ENCODE peak calls at places on chromosomes 7 and 10, in seven cellular contexts. One of them, this sample, is unnamed. For H3K4me1, the result is how much of the 10 kb centered on the place peaks cover.

GRCh38 chr7:98312201-98312600 is 30.7 kb downstream of the BRI3 start:
- DNase-seq in endodermal cell: no peak
- DNase-seq in ovary: no peak
- DNase-seq in transverse colon: no peak
- DNase-seq in Panc1: no peak
- DNase-seq in HCT116: no peak
- DNase-seq in keratinocyte: no peak
- DNase-seq in this sample: no peak

GRCh38 chr10:128027306-128027705 is 98.9 kb downstream of the MKI67 start:
- DNase-seq in endodermal cell: no peak
- DNase-seq in ovary: no peak
- DNase-seq in transverse colon: no peak
- DNase-seq in Panc1: no peak
- DNase-seq in HCT116: no peak
- DNase-seq in keratinocyte: no peak
- DNase-seq in this sample: no peak

GRCh38 chr7:157046681-157047080 is 36.2 kb upstream of the MNX1 start:
- DNase-seq in endodermal cell: no peak
- DNase-seq in ovary: no peak
- DNase-seq in transverse colon: no peak
- DNase-seq in Panc1: no peak
- DNase-seq in HCT116: no peak
- DNase-seq in keratinocyte: peak
- DNase-seq in this sample: no peak

GRCh38 chr7:151755131-151755787 is 121.7 kb downstream of the PRKAG2 start:
- DNase-seq in endodermal cell: no peak
- DNase-seq in ovary: peak
- DNase-seq in transverse colon: peak
- DNase-seq in Panc1: no peak
- DNase-seq in HCT116: no peak
- DNase-seq in keratinocyte: no peak
- DNase-seq in this sample: no peak

GRCh38 chr10:101351017-101351416 is 2.9 kb upstream of the BTRC start:
- DNase-seq in endodermal cell: no peak
- DNase-seq in ovary: no peak
- DNase-seq in transverse colon: no peak
- DNase-seq in Panc1: no peak
- DNase-seq in HCT116: no peak
- DNase-seq in keratinocyte: no peak
- DNase-seq in this sample: no peak

GRCh38 chr7:124992881-124993562 is 63.4 kb upstream of the POT1 start:
- DNase-seq in endodermal cell: no peak
- DNase-seq in ovary: no peak
- DNase-seq in transverse colon: no peak
- DNase-seq in Panc1: peak
- DNase-seq in HCT116: no peak
- DNase-seq in keratinocyte: no peak
- DNase-seq in this sample: no peak

GRCh38 chr7:134694767-134695166 is 48.1 kb downstream of the BPGM start:
- DNase-seq in endodermal cell: no peak
- DNase-seq in ovary: no peak
- DNase-seq in transverse colon: no peak
- DNase-seq in Panc1: no peak
- DNase-seq in HCT116: no peak
- DNase-seq in keratinocyte: no peak
- DNase-seq in this sample: no peak

GRCh38 chr10:112361951-112362770 is 11.8 kb upstream of the ACSL5 start:
- DNase-seq in endodermal cell: peak
- DNase-seq in ovary: peak
- DNase-seq in transverse colon: peak
- DNase-seq in Panc1: no peak
- DNase-seq in HCT116: no peak
- DNase-seq in keratinocyte: no peak
- DNase-seq in this sample: no peak

GRCh38 chr7:877312-878232 is 1.2 kb downstream of the GET4 start:
- DNase-seq in endodermal cell: peak
- DNase-seq in ovary: peak
- DNase-seq in transverse colon: peak
- DNase-seq in Panc1: no peak
- DNase-seq in HCT116: no peak
- DNase-seq in keratinocyte: no peak
- DNase-seq in this sample: peak

GRCh38 chr10:5446390-5446926 is 34.1 kb downstream of the NET1 start:
- DNase-seq in endodermal cell: peak
- DNase-seq in ovary: peak
- DNase-seq in transverse colon: peak
- DNase-seq in Panc1: peak
- DNase-seq in HCT116: peak
- DNase-seq in keratinocyte: no peak
- DNase-seq in this sample: peak

GRCh38 chr10:111261066-111261465 is 184.2 kb downstream of the ADRA2A start:
- DNase-seq in endodermal cell: no peak
- DNase-seq in ovary: no peak
- DNase-seq in transverse colon: no peak
- DNase-seq in Panc1: no peak
- DNase-seq in HCT116: no peak
- DNase-seq in keratinocyte: no peak
- DNase-seq in this sample: no peak

GRCh38 chr10:124015991-124016390 is 77.4 kb downstream of the CHST15 start:
- DNase-seq in endodermal cell: no peak
- DNase-seq in ovary: no peak
- DNase-seq in transverse colon: no peak
- DNase-seq in Panc1: no peak
- DNase-seq in HCT116: no peak
- DNase-seq in keratinocyte: no peak
- DNase-seq in this sample: peak

GRCh38 chr10:124018886-124019525 is 74.4 kb downstream of the CHST15 start:
- DNase-seq in endodermal cell: no peak
- DNase-seq in ovary: no peak
- DNase-seq in transverse colon: no peak
- DNase-seq in Panc1: no peak
- DNase-seq in HCT116: no peak
- DNase-seq in keratinocyte: no peak
- DNase-seq in this sample: peak

GRCh38 chr10:124016795-124017375 is 76.5 kb downstream of the CHST15 start:
- DNase-seq in endodermal cell: no peak
- DNase-seq in ovary: no peak
- DNase-seq in transverse colon: no peak
- DNase-seq in Panc1: no peak
- DNase-seq in HCT116: no peak
- DNase-seq in keratinocyte: no peak
- DNase-seq in this sample: no peak

GRCh38 chr10:124019886-124020797 is 73.3 kb downstream of the CHST15 start:
- DNase-seq in endodermal cell: peak
- DNase-seq in ovary: no peak
- DNase-seq in transverse colon: no peak
- DNase-seq in Panc1: no peak
- DNase-seq in HCT116: no peak
- DNase-seq in keratinocyte: no peak
- DNase-seq in this sample: peak

GRCh38 chr10:124017729-124018128 is 75.7 kb downstream of the CHST15 start:
- DNase-seq in endodermal cell: no peak
- DNase-seq in ovary: no peak
- DNase-seq in transverse colon: no peak
- DNase-seq in Panc1: no peak
- DNase-seq in HCT116: no peak
- DNase-seq in keratinocyte: no peak
- DNase-seq in this sample: no peak
- H3K27ac ChIP-seq in endodermal cell: no peak
- H3K27ac ChIP-seq in ovary: no peak
- H3K27ac ChIP-seq in transverse colon: no peak
- H3K27ac ChIP-seq in Panc1: no peak
- H3K27ac ChIP-seq in HCT116: no peak
- H3K27ac ChIP-seq in keratinocyte: no peak
- H3K27ac ChIP-seq in this sample: no peak

DNA sequence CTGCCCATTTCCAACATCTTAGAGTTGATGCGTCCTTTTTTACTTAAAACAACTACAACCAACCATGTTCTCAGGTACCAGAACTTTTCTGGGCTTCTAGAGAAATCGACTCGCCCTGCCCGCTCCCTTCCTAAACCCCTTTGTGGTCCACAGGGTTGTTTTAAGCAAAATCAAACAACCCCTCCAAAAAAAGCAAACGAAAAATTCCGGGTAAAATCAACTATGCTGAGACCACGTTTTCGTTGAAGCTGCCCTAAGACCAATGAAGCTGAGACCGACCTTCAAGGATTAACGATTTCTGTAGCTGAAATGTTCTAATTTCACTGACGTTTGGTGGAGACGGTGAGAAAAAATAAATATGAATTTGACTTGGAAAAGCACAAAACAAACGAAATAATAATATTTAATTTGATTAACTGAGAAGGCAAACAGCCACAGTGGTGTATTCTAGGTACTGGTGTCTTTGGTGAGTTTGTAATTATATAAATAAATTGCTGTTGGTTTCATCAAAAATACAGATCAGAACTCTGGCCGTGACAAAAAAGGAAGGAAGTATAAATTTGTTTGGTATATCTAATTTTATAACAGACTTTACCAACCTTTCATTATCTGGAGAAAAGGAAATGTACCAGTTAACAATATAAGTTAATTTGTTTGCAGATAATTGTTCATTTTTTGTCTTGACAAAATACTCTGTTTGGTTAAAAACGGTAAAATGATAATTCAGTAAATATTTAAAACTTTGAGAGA is 4.7 kb upstream of the IGF2BP3 start:
- DNase-seq in endodermal cell: no peak
- DNase-seq in ovary: no peak
- DNase-seq in transverse colon: no peak
- DNase-seq in Panc1: no peak
- DNase-seq in HCT116: no peak
- DNase-seq in keratinocyte: no peak
- DNase-seq in this sample: no peak
- H3K4me3 ChIP-seq in endodermal cell: peak
- H3K4me3 ChIP-seq in ovary: no peak
- H3K4me3 ChIP-seq in transverse colon: no peak
- H3K4me3 ChIP-seq in Panc1: peak
- H3K4me3 ChIP-seq in HCT116: peak
- H3K4me3 ChIP-seq in keratinocyte: peak
- H3K4me3 ChIP-seq in this sample: no peak

GRCh38 chr7:18287482-18287881 is 208.1 kb upstream of the HDAC9 start:
- DNase-seq in endodermal cell: no peak
- DNase-seq in ovary: no peak
- DNase-seq in transverse colon: no peak
- DNase-seq in Panc1: no peak
- DNase-seq in HCT116: no peak
- DNase-seq in keratinocyte: no peak
- DNase-seq in this sample: no peak
- H3K4me1 ChIP-seq in endodermal cell: under half
- H3K4me1 ChIP-seq in ovary: under half
- H3K4me1 ChIP-seq in transverse colon: under half
- H3K4me1 ChIP-seq in Panc1: under half
- H3K4me1 ChIP-seq in HCT116: under half
- H3K4me1 ChIP-seq in keratinocyte: under half
- H3K4me1 ChIP-seq in this sample: under half

GRCh38 chr10:68424454-68425014 is 17.5 kb upstream of the RUFY2 start:
- DNase-seq in endodermal cell: no peak
- DNase-seq in ovary: no peak
- DNase-seq in transverse colon: no peak
- DNase-seq in Panc1: no peak
- DNase-seq in HCT116: no peak
- DNase-seq in keratinocyte: no peak
- DNase-seq in this sample: no peak
- H3K27ac ChIP-seq in endodermal cell: no peak
- H3K27ac ChIP-seq in ovary: no peak
- H3K27ac ChIP-seq in transverse colon: no peak
- H3K27ac ChIP-seq in Panc1: no peak
- H3K27ac ChIP-seq in HCT116: no peak
- H3K27ac ChIP-seq in keratinocyte: no peak
- H3K27ac ChIP-seq in this sample: no peak

DNA sequence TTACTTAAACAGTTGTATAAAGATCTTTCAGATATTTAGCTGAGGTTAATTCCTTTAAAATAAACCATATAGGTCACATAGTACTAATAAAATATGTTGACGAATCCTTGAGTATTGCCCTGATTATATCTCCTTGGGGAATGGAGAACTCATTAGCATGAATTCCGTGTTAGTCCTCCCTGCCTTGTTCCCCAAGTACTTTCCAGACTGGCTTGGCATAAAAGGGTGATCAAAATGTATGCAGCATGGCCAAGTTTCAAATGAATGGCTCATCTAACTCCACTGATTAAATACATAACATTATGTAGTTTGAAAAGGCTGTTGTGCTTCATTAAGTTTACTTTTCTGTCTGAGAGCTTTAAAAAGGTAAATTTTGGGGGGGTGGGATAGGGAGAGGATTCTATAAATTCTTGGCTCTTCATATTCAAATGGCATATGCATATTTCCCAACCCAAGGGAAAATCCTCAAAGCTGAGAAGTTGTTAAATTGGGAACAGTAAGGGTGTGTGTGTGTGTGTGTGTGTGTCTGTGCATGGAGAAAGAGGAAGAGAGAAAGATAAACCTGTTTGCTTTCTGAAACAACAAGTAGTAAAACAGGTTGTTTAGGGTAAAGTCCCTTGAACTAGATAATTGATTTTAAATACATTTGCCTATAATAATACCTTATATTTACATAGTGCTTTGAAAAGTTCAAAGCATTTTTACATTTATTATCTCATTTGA is 4.8 kb upstream of the ADD3 start:
- DNase-seq in endodermal cell: no peak
- DNase-seq in ovary: no peak
- DNase-seq in transverse colon: peak
- DNase-seq in Panc1: no peak
- DNase-seq in HCT116: no peak
- DNase-seq in keratinocyte: no peak
- DNase-seq in this sample: no peak
- H3K4me3 ChIP-seq in endodermal cell: no peak
- H3K4me3 ChIP-seq in ovary: no peak
- H3K4me3 ChIP-seq in transverse colon: no peak
- H3K4me3 ChIP-seq in Panc1: no peak
- H3K4me3 ChIP-seq in HCT116: no peak
- H3K4me3 ChIP-seq in keratinocyte: no peak
- H3K4me3 ChIP-seq in this sample: no peak